ENCODE peak calls at places on chromosomes 4 and X, in four cellular contexts. One of them, this sample, is unnamed.
A peak's percentile ranks its signal among the peaks of the same experiment; 100 is the strongest.

GRCh38 chrX:95675011-95675410 is 1009.6 kb upstream of the DIAPH2 start:
- DNase-seq in GM12878: no peak
- DNase-seq in testis: no peak
- DNase-seq in MG63: no peak
- DNase-seq in this sample: no peak

GRCh38 chr4:180557348-180557747 is 1685.9 kb upstream of the TENM3 start:
- DNase-seq in testis: no peak
- DNase-seq in GM12878: no peak
- DNase-seq in MG63: no peak
- DNase-seq in this sample: no peak

GRCh38 chr4:121950212-121950679 is 1.6 kb downstream of the TRPC3 start:
- DNase-seq in MG63: peak; percentile 79
- DNase-seq in testis: peak; percentile 87
- DNase-seq in GM12878: no peak
- DNase-seq in this sample: peak; percentile 82

GRCh38 chrX:47091149-47091775 is 13.0 kb downstream of the RGN start:
- DNase-seq in testis: no peak
- DNase-seq in GM12878: peak; percentile 31
- DNase-seq in MG63: no peak
- DNase-seq in this sample: no peak

GRCh38 chrX:136268051-136269048 is 17.1 kb upstream of the MAP7D3 start:
- DNase-seq in testis: peak; percentile 40
- DNase-seq in MG63: peak; percentile 2
- DNase-seq in GM12878: no peak
- DNase-seq in this sample: peak; percentile 20

GRCh38 chrX:16445166-16445752 is 204.7 kb upstream of the S100G start:
- DNase-seq in testis: peak; percentile 35
- DNase-seq in GM12878: no peak
- DNase-seq in MG63: peak; percentile 23
- DNase-seq in this sample: peak; percentile 6

GRCh38 chr4:16253127-16253960 is 27.1 kb upstream of the TAPT1 start:
- DNase-seq in GM12878: no peak
- DNase-seq in testis: no peak
- DNase-seq in MG63: peak; percentile 63
- DNase-seq in this sample: no peak

GRCh38 chr4:71266090-71266794 is 72.6 kb upstream of the SLC4A4 start:
- DNase-seq in GM12878: peak; percentile 21
- DNase-seq in MG63: peak; percentile 69
- DNase-seq in testis: no peak
- DNase-seq in this sample: peak; percentile 29

GRCh38 chr4:40309250-40309774 is 25.8 kb upstream of the CHRNA9 start:
- DNase-seq in GM12878: peak; percentile 92
- DNase-seq in MG63: peak; percentile 64
- DNase-seq in testis: peak; percentile 97
- DNase-seq in this sample: peak; percentile 82

GRCh38 chrX:110210417-110211139 is 107.3 kb downstream of the AMMECR1 start:
- DNase-seq in testis: no peak
- DNase-seq in MG63: peak; percentile 16
- DNase-seq in GM12878: no peak
- DNase-seq in this sample: no peak

GRCh38 chr4:39472396-39472795 is 13.5 kb downstream of the LIAS start:
- DNase-seq in MG63: no peak
- DNase-seq in GM12878: no peak
- DNase-seq in testis: no peak
- DNase-seq in this sample: no peak

GRCh38 chr4:149709640-149710039 is 106.0 kb downstream of the IQCM start:
- DNase-seq in GM12878: no peak
- DNase-seq in MG63: no peak
- DNase-seq in testis: no peak
- DNase-seq in this sample: no peak

GRCh38 chr4:52823478-52824092 is 38.5 kb upstream of the RASL11B start:
- DNase-seq in GM12878: no peak
- DNase-seq in testis: no peak
- DNase-seq in MG63: no peak
- DNase-seq in this sample: no peak

GRCh38 chrX:103685396-103685795 is 1.1 kb downstream of the MORF4L2 start:
- DNase-seq in GM12878: no peak
- DNase-seq in MG63: peak; percentile 3
- DNase-seq in testis: no peak
- DNase-seq in this sample: no peak

GRCh38 chr4:135838889-135839288 is 1637.3 kb upstream of the PABPC4L start:
- DNase-seq in MG63: peak; percentile 5
- DNase-seq in testis: no peak
- DNase-seq in GM12878: no peak
- DNase-seq in this sample: no peak

GRCh38 chr4:148735432-148736155 is 293.4 kb upstream of the NR3C2 start:
- DNase-seq in testis: no peak
- DNase-seq in GM12878: no peak
- DNase-seq in MG63: no peak
- DNase-seq in this sample: no peak

GRCh38 chrX:125382148-125382628 is 62.5 kb downstream of the TEX13C start:
- DNase-seq in MG63: no peak
- DNase-seq in testis: no peak
- DNase-seq in GM12878: no peak
- DNase-seq in this sample: no peak

GRCh38 chr4:119212964-119213606 is 572 bp downstream of the USP53 start:
- DNase-seq in testis: peak; percentile 79
- DNase-seq in MG63: peak; percentile 92
- DNase-seq in GM12878: peak; percentile 12
- DNase-seq in this sample: no peak

GRCh38 chr4:18020145-18020670 is 1.3 kb downstream of the LCORL start:
- DNase-seq in testis: peak; percentile 25
- DNase-seq in GM12878: no peak
- DNase-seq in MG63: peak; percentile 5
- DNase-seq in this sample: peak; percentile 24

DNA sequence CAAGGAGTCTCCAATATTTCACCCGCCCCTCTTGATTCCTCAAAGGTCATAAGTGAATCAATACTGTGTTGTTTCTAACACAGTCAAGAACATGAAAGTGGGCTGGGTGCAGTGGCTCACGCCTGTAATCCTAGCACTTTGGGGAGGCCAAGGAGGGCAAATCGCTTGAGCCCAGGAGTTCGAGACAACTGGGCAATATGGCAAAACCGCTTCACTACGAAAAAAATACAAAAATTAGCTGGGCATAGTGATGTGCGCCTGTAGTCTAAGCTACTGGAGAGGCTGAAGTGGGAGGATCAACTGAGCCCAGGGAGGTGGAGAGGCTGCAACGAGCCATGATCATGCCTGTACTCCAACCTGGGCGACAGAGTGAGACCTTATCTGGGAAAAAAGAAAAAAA is 3.4 kb downstream of the ACSL1 start:
- DNase-seq in testis: no peak
- DNase-seq in GM12878: no peak
- DNase-seq in MG63: no peak
- DNase-seq in this sample: no peak
- H3K4me3 ChIP-seq in testis: no peak overlapping the region
- H3K4me3 ChIP-seq in GM12878: peak overlapping the region; percentile 77
- H3K4me3 ChIP-seq in MG63: no peak overlapping the region
- H3K4me3 ChIP-seq in this sample: no peak overlapping the region

GRCh38 chr4:23929248-23929647 is 39.4 kb upstream of the PPARGC1A start:
- DNase-seq in testis: no peak
- DNase-seq in GM12878: no peak
- DNase-seq in MG63: no peak
- DNase-seq in this sample: no peak

GRCh38 chr4:23932186-23932585 is 42.3 kb upstream of the PPARGC1A start:
- DNase-seq in testis: no peak
- DNase-seq in GM12878: no peak
- DNase-seq in MG63: no peak
- DNase-seq in this sample: no peak

GRCh38 chr4:23931489-23931830 is 41.6 kb upstream of the PPARGC1A start:
- DNase-seq in MG63: no peak
- DNase-seq in testis: no peak
- DNase-seq in GM12878: no peak
- DNase-seq in this sample: no peak

GRCh38 chr4:23932935-23933334 is 43.1 kb upstream of the PPARGC1A start:
- DNase-seq in MG63: peak; percentile 7
- DNase-seq in testis: no peak
- DNase-seq in GM12878: no peak
- DNase-seq in this sample: no peak

GRCh38 chr4:23930750-23931488 is 41.1 kb upstream of the PPARGC1A start:
- DNase-seq in GM12878: no peak
- DNase-seq in testis: peak; percentile 71
- DNase-seq in MG63: no peak
- DNase-seq in this sample: no peak
- H3K4me3 ChIP-seq in GM12878: no peak overlapping the region
- H3K4me3 ChIP-seq in testis: no peak overlapping the region
- H3K4me3 ChIP-seq in MG63: no peak overlapping the region
- H3K4me3 ChIP-seq in this sample: no peak overlapping the region

GRCh38 chrX:40144576-40144975 is 46.8 kb upstream of the BCOR start:
- DNase-seq in MG63: no peak
- DNase-seq in testis: no peak
- DNase-seq in GM12878: no peak
- DNase-seq in this sample: no peak

GRCh38 chrX:40143001-40143400 is 45.2 kb upstream of the BCOR start:
- DNase-seq in MG63: no peak
- DNase-seq in GM12878: no peak
- DNase-seq in testis: no peak
- DNase-seq in this sample: no peak

GRCh38 chrX:40145001-40145631 is 47.4 kb upstream of the BCOR start:
- DNase-seq in MG63: peak; percentile 66
- DNase-seq in GM12878: no peak
- DNase-seq in testis: no peak
- DNase-seq in this sample: no peak

GRCh38 chrX:40142417-40142816 is 44.7 kb upstream of the BCOR start:
- DNase-seq in GM12878: no peak
- DNase-seq in testis: no peak
- DNase-seq in MG63: no peak
- DNase-seq in this sample: no peak

GRCh38 chrX:40143987-40144386 is 46.2 kb upstream of the BCOR start:
- DNase-seq in testis: no peak
- DNase-seq in GM12878: no peak
- DNase-seq in MG63: no peak
- DNase-seq in this sample: no peak
- H3K4me3 ChIP-seq in testis: no peak overlapping the region
- H3K4me3 ChIP-seq in GM12878: no peak overlapping the region
- H3K4me3 ChIP-seq in MG63: no peak overlapping the region
- H3K4me3 ChIP-seq in this sample: no peak overlapping the region

GRCh38 chr4:76087007-76087769 is 12.7 kb downstream of the ART3 start:
- DNase-seq in MG63: peak; percentile 40
- DNase-seq in GM12878: no peak
- DNase-seq in testis: peak; percentile 66
- DNase-seq in this sample: no peak
- H3K4me3 ChIP-seq in MG63: no peak overlapping the region
- H3K4me3 ChIP-seq in GM12878: no peak overlapping the region
- H3K4me3 ChIP-seq in testis: no peak overlapping the region
- H3K4me3 ChIP-seq in this sample: no peak overlapping the region

GRCh38 chr4:98661356-98662054 is 3.1 kb upstream of the TSPAN5 start:
- DNase-seq in GM12878: no peak
- DNase-seq in testis: no peak
- DNase-seq in MG63: no peak
- DNase-seq in this sample: no peak
- H3K4me3 ChIP-seq in GM12878: no peak overlapping the region
- H3K4me3 ChIP-seq in testis: no peak overlapping the region
- H3K4me3 ChIP-seq in MG63: no peak overlapping the region
- H3K4me3 ChIP-seq in this sample: no peak overlapping the region